ENCODE peak calls at places on chromosomes 13 and 19, in six cellular contexts. K, N, C, F, S and A are unnamed samples.

GRCh38 chr13:45373116-45373606 is 32.2 kb upstream of the TPT1 start:
- DNase-seq in K (no peak), N (no peak), C (no peak), F (no peak), S (no peak), A (no peak)

GRCh38 chr19:40298026-40298425 is 12.9 kb upstream of the AKT2 start:
- DNase-seq in K (no peak), N (no peak), C (no peak), F (no peak), S (no peak), A (no peak)

GRCh38 chr13:19382111-19382510 is 179.2 kb downstream of the TPTE2 start:
- DNase-seq in K (no peak), N (no peak), C (no peak), F (no peak), S (no peak), A (no peak)

GRCh38 chr13:99357149-99357596 is 50.0 kb upstream of the GPR183 start:
- DNase-seq in K (no peak), N (no peak), C (no peak), F (no peak), S (no peak), A (no peak)

GRCh38 chr19:13190781-13191540 is 40.8 kb downstream of the IER2 start:
- DNase-seq in K (no peak), N (no peak), C (no peak), F (no peak), S (no peak), A (no peak)

GRCh38 chr19:29645911-29646310 is 19.4 kb upstream of the PLEKHF1 start:
- DNase-seq in K (no peak), N (peak), C (no peak), F (no peak), S (peak), A (no peak)

GRCh38 chr19:38650180-38650775 is 2.8 kb downstream of the ACTN4 start:
- DNase-seq in K (no peak), N (no peak), C (no peak), F (no peak), S (no peak), A (no peak)

GRCh38 chr13:51585696-51586095 is 1.4 kb downstream of the WDFY2 start:
- DNase-seq in K (no peak), N (no peak), C (no peak), F (no peak), S (no peak), A (no peak)

GRCh38 chr19:11754663-11755062 is 12.1 kb upstream of the ZNF441 start:
- DNase-seq in K (no peak), N (no peak), C (no peak), F (no peak), S (no peak), A (no peak)

GRCh38 chr19:32662186-32662585 is 12.8 kb downstream of the ANKRD27 start:
- DNase-seq in K (no peak), N (no peak), C (no peak), F (no peak), S (no peak), A (no peak)

GRCh38 chr19:8336072-8336569 is 6.9 kb downstream of the KANK3 start:
- DNase-seq in K (no peak), N (no peak), C (no peak), F (no peak), S (no peak), A (no peak)

GRCh38 chr19:1574763-1575162 is 6.6 kb upstream of the MEX3D start:
- DNase-seq in K (no peak), N (no peak), C (no peak), F (no peak), S (no peak), A (no peak)

GRCh38 chr13:39810091-39810877 is 154.8 kb downstream of the COG6 start:
- DNase-seq in K (no peak), N (no peak), C (no peak), F (no peak), S (no peak), A (no peak)

GRCh38 chr13:77095288-77095687 is 68.3 kb upstream of the FBXL3 start:
- DNase-seq in K (no peak), N (no peak), C (no peak), F (no peak), S (no peak), A (no peak)

GRCh38 chr13:33863390-33863789 is 45.4 kb downstream of the RFC3 start:
- DNase-seq in K (no peak), N (no peak), C (no peak), F (no peak), S (no peak), A (no peak)

GRCh38 chr19:29273000-29273691 is 60.2 kb upstream of the UQCRFS1 start:
- DNase-seq in K (no peak), N (no peak), C (no peak), F (no peak), S (no peak), A (no peak)

GRCh38 chr13:43698743-43699142 is 88.0 kb downstream of the ENOX1 start:
- DNase-seq in K (no peak), N (no peak), C (no peak), F (no peak), S (no peak), A (no peak)

GRCh38 chr19:29879655-29879974 is 62.4 kb upstream of the URI1 start:
- DNase-seq in K (no peak), N (no peak), C (no peak), F (no peak), S (no peak), A (no peak)

GRCh38 chr13:68784275-68784674 is 1323.4 kb upstream of the ATXN8OS start:
- DNase-seq in K (no peak), N (no peak), C (no peak), F (no peak), S (no peak), A (no peak)

GRCh38 chr19:13794388-13794751 is 873 bp upstream of the ZSWIM4 start:
- DNase-seq in K (peak), N (peak), C (no peak), F (no peak), S (peak), A (peak)

GRCh38 chr13:47397739-47398138 is 500.9 kb upstream of the HTR2A start:
- DNase-seq in K (no peak), N (no peak), C (no peak), F (no peak), S (no peak), A (no peak)
- TF ChIP-seq CTCF in K (no peak), N (no peak), C (no peak), F (no peak), S (no peak), A (no peak)

GRCh38 chr13:30798776-30799625 is 63.7 kb downstream of the ALOX5AP start:
- DNase-seq in K (no peak), N (peak), C (no peak), F (no peak), S (no peak), A (no peak)

GRCh38 chr13:30796833-30797601 is 61.7 kb downstream of the ALOX5AP start:
- DNase-seq in K (no peak), N (no peak), C (no peak), F (no peak), S (no peak), A (no peak)

GRCh38 chr13:30797847-30798246 is 62.5 kb downstream of the ALOX5AP start:
- DNase-seq in K (no peak), N (no peak), C (no peak), F (no peak), S (no peak), A (no peak)

GRCh38 chr13:30800107-30800506 is 64.8 kb downstream of the ALOX5AP start:
- DNase-seq in K (no peak), N (no peak), C (no peak), F (no peak), S (no peak), A (no peak)

DNA sequence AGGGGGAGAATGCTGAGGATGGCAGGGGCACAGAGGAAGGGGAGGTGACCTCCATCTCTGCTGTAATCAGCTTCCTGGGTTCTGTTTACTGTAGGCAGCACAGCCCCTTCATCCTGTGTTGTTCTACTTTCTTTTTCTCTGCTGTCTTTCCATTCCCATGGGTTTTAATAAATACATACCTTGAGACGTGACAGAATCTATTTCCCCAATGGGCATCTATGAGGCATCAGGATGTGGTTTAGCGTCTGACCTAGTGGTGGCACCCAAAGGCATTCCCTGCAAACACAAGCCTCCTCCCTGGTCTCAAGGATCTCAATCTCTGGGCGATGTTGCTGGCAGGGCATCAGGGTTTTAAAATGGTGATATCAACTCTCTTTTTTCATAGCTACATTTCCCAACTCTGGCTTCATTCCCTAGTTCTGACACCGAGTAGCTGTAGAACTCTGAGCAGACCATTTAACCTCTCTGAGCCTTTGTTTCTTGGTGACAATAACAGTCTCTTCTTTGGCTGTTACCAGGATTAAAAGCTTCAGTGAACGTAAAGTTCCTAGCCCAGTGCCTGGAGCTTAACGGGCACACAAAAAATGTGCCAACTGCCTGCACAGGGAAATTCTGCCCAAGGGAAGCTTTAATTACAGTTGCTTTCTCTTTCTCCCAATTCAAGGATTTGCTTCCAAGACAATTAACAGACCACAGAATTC is 60.9 kb downstream of the ALOX5AP start:
- DNase-seq in K (peak), N (no peak), C (no peak), F (no peak), S (no peak), A (no peak)
- TF ChIP-seq CTCF in K (no peak), N (no peak), C (no peak), F (no peak), S (no peak), A (no peak)

DNA sequence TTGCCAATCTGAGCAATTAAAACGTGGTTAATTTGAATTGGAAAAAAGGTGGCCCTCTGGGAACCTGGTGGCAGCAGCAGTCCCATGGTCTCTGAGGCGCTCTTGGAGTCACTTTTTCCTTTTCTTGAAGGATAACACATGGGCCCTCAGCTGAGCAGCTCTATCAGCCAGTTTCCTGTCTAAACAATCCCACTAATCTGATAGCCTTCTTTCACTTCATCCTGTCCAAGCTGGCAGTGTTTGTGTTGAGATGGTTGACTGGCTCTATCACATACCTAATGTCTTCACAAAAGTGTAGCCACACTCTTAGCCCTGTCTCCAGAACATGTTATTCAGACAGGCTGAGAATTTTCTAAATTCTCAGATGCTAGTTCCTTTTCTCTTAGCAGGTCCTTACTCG is 10.7 kb downstream of the MZT1 start:
- DNase-seq in K (no peak), N (no peak), C (no peak), F (no peak), S (no peak), A (no peak)
- TF ChIP-seq CTCF in K (no peak), N (no peak), C (no peak), F (no peak), S (no peak), A (no peak)

GRCh38 chr19:5514001-5514400 is 53.8 kb downstream of the TINCR start:
- DNase-seq in K (no peak), N (no peak), C (no peak), F (no peak), S (no peak), A (no peak)

GRCh38 chr19:5519076-5519475 is 48.7 kb downstream of the TINCR start:
- DNase-seq in K (no peak), N (no peak), C (no peak), F (no peak), S (no peak), A (no peak)

GRCh38 chr19:5520501-5520900 is 47.3 kb downstream of the TINCR start:
- DNase-seq in K (no peak), N (no peak), C (no peak), F (no peak), S (no peak), A (no peak)

DNA sequence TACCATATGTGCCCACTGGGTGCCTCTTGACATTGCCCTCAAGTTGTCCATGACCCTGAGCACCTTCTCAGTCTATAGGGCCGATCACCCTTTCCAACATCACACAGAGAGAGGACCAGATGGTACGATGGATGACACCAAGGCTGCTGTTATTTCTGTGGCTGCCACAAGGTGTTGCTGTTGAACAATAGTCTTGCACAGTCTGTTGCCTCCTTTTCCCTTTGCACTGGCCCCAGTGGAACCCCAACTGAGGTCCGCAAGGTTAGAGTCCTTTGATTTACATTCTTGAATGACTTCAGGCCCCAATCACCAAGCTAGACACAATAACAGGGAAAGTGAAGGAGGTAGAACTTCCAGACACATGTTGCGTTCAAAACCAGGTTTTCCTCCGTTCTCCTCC is 52.0 kb downstream of the TINCR start:
- DNase-seq in K (no peak), N (no peak), C (no peak), F (no peak), S (no peak), A (no peak)
- TF ChIP-seq CTCF in K (peak), N (no peak), C (no peak), F (no peak), S (no peak), A (no peak)